ENCODE peak calls at places on chromosomes 4 and X, in eight cellular contexts. E is RWPE1; S is H9; L is endodermal cell; X is CD4-positive, CD25-positive, alpha-beta regulatory T cell; O is small intestine; G is CD4-positive, alpha-beta T cell; Z is left ventricle myocardium inferior. Q is an unnamed sample.

GRCh38 chrX:119067023-119067739 is 5.6 kb upstream of the CT47C1 start:
- DNase-seq in E (peak; percentile 45), S (peak; percentile 42), L (peak; percentile 79), X (peak; percentile 35), O (peak; percentile 49), G (peak; percentile 13), Z (peak; percentile 43), Q (peak; percentile 11)

GRCh38 chrX:10617964-10618342 is 2.4 kb downstream of the MID1 start:
- DNase-seq in E (peak; percentile 66), S (no peak), L (no peak), X (no peak), O (no peak), G (no peak), Z (no peak), Q (no peak)

GRCh38 chr4:110164856-110165255 is 33.6 kb downstream of the ELOVL6 start:
- DNase-seq in E (peak; percentile 5), S (no peak), L (no peak), X (peak; percentile 74), O (peak; percentile 19), G (no peak), Z (no peak), Q (no peak)

GRCh38 chrX:135707880-135708279 is 5.6 kb upstream of the CT45A1 start:
- DNase-seq in E (no peak), S (peak; percentile 64), L (peak; percentile 82), X (peak; percentile 22), O (no peak), G (no peak), Z (no peak), Q (no peak)

GRCh38 chrX:141439651-141440050 is 144.9 kb downstream of the SPANXA1 start:
- DNase-seq in E (no peak), S (no peak), L (no peak), X (no peak), O (no peak), G (no peak), Z (no peak), Q (no peak)

GRCh38 chr4:62028758-62029157 is 828.6 kb downstream of the ADGRL3 start:
- DNase-seq in E (no peak), S (no peak), L (no peak), X (no peak), O (no peak), G (no peak), Z (no peak), Q (no peak)

GRCh38 chrX:39814391-39814790 is 283.4 kb downstream of the BCOR start:
- DNase-seq in E (peak; percentile 12), S (no peak), L (no peak), X (peak; percentile 66), O (no peak), G (peak; percentile 33), Z (no peak), Q (no peak)

GRCh38 chr4:70980196-70980595 is 13.3 kb upstream of the DCK start:
- DNase-seq in E (no peak), S (no peak), L (no peak), X (no peak), O (no peak), G (no peak), Z (no peak), Q (no peak)

GRCh38 chr4:113513376-113513775 is 248.2 kb downstream of the CAMK2D start:
- DNase-seq in E (no peak), S (no peak), L (no peak), X (no peak), O (no peak), G (no peak), Z (no peak), Q (no peak)

DNA sequence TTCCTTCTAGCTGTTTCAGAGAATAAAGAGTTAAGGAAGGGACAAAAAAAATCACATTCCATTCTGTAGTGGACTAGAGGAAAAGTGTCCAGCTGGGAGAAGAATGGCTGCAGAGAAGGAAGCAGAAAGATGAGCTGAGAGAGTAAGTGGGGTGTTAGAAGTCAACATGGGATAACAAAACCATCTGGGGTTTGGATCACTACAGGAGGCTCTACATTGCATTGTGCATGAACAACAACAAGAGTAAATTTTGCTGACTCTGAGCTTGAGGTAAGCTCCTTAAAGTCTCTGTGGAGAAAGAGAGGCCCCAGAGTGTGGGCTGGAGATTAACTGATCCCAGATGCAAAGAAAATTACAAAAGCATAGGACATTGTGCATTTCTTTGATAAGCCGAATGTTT is 128.8 kb downstream of the UGT8 start:
- DNase-seq in E (no peak), S (no peak), L (no peak), X (no peak), O (no peak), G (no peak), Z (no peak), Q (no peak)
- H3K27ac ChIP-seq in E (no peak overlapping the region), S (no peak overlapping the region), L (peak overlapping the region; percentile 19), X (no peak overlapping the region), O (no peak overlapping the region), G (no peak overlapping the region), Z (no peak overlapping the region), Q (no peak overlapping the region)

GRCh38 chr4:76982638-76983579 is 33.4 kb downstream of the SEPTIN11 start:
- DNase-seq in E (no peak), S (no peak), L (no peak), X (peak; percentile 35), O (no peak), G (no peak), Z (no peak), Q (no peak)
- H3K27ac ChIP-seq in E (no peak overlapping the region), S (no peak overlapping the region), L (no peak overlapping the region), X (no peak overlapping the region), O (peak overlapping the region; percentile 2), G (no peak overlapping the region), Z (peak overlapping the region; percentile 66), Q (no peak overlapping the region)

GRCh38 chr4:10998826-10999225 is 314.3 kb upstream of the CLNK start:
- DNase-seq in E (no peak), S (no peak), L (no peak), X (no peak), O (no peak), G (no peak), Z (no peak), Q (no peak)
- H3K27ac ChIP-seq in E (no peak overlapping the region), S (no peak overlapping the region), L (no peak overlapping the region), X (no peak overlapping the region), O (no peak overlapping the region), G (no peak overlapping the region), Z (no peak overlapping the region), Q (no peak overlapping the region)

DNA sequence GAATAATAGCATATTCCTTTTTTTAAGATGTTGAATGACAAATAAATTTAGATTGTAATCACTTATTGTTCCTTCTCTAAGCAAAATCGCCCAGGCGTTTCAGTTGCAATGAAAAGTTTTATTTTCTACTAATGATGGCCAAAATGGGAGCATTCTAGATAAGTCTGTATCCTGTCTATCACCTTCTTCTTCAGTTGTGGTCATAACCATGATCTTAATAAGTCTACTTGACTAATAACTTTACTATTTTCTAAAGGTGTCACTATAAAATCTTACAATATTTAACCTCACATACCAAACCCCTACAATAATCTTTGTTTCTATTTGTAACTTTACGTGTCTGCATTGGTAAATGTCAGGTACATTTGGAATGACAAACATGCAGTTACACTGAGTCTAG is 723.7 kb upstream of the MAGEB2 start:
- DNase-seq in E (no peak), S (no peak), L (no peak), X (no peak), O (no peak), G (no peak), Z (no peak), Q (no peak)
- H3K27ac ChIP-seq in E (no peak overlapping the region), S (no peak overlapping the region), L (no peak overlapping the region), X (no peak overlapping the region), O (no peak overlapping the region), G (no peak overlapping the region), Z (no peak overlapping the region), Q (no peak overlapping the region)

GRCh38 chr4:151417766-151418376 is 8.9 kb downstream of the FHIP1A start:
- DNase-seq in E (no peak), S (no peak), L (no peak), X (no peak), O (peak; percentile 85), G (no peak), Z (no peak), Q (no peak)
- H3K27ac ChIP-seq in E (peak overlapping the region; percentile 92), S (no peak overlapping the region), L (no peak overlapping the region), X (no peak overlapping the region), O (no peak overlapping the region), G (no peak overlapping the region), Z (no peak overlapping the region), Q (no peak overlapping the region)

GRCh38 chr4:172850838-172851237 is 317.8 kb upstream of the GALNT7 start:
- DNase-seq in E (peak; percentile 79), S (no peak), L (no peak), X (no peak), O (no peak), G (no peak), Z (no peak), Q (no peak)
- H3K27ac ChIP-seq in E (no peak overlapping the region), S (no peak overlapping the region), L (no peak overlapping the region), X (no peak overlapping the region), O (no peak overlapping the region), G (no peak overlapping the region), Z (no peak overlapping the region), Q (no peak overlapping the region)

DNA sequence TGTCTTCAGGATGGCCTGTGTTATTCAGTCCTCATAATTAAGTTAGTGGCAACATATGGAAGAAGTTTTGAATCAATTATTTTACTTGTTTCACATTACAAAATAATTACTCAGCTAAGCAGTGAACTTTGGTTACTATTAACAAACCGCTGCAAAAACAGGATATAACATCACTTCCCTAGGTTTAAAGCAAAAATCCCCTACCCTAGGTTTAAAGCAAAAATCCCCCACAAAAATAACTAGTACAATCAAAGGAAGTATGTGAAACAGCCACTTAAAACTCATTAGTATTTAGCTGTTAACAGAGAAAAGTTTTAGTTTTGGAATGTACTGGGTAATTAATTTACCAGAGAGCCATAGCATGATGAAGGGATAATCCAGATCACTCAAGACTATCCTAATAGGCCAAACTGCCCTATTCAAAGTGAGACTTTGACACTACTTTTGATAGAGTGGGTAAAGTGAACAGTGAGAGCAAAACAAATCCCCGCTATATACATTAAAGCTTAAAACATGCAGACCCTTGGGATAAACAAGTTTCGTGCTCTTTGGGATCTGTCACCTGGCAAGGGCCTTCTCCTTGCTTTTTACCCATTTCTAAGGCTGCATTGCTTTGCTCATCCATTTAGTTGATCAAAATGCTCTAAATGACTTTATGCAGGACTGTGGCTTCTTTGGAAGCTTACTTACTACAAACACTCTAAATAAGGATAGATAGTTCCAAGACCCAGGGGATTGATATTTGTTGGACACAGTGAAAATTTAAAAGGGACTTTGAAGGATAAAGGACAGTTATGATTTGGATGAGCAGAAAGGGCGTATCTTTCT is 36.4 kb upstream of the GPR174 start:
- DNase-seq in E (no peak), S (no peak), L (no peak), X (peak; percentile 78), O (peak; percentile 3), G (no peak), Z (no peak), Q (no peak)
- H3K27ac ChIP-seq in E (no peak overlapping the region), S (no peak overlapping the region), L (no peak overlapping the region), X (peak overlapping the region; percentile 98), O (peak overlapping the region; percentile 79), G (peak overlapping the region; percentile 90), Z (peak overlapping the region; percentile 51), Q (no peak overlapping the region)

GRCh38 chrX:154712781-154713391 is 38.0 kb downstream of the GAB3 start:
- DNase-seq in E (peak; percentile 36), S (no peak), L (no peak), X (peak; percentile 80), O (peak; percentile 26), G (no peak), Z (no peak), Q (no peak)
- H3K27ac ChIP-seq in E (peak overlapping the region; percentile 73), S (no peak overlapping the region), L (no peak overlapping the region), X (no peak overlapping the region), O (peak overlapping the region; percentile 16), G (no peak overlapping the region), Z (peak overlapping the region; percentile 33), Q (no peak overlapping the region)

Q was measured in thoracic aorta.